ENCODE peak calls at places on chromosomes 13 and 19, in four cellular contexts. V is epithelial cell of esophagus, L is GM12865, E is ascending aorta. K is an unnamed sample.

GRCh38 chr19:38841787-38842438 is 7.9 kb downstream of the HNRNPL start:
- DNase-seq in V (no peak), L (no peak), E (no peak), K (no peak)

GRCh38 chr19:17337675-17338439 is 504 bp downstream of the GTPBP3 start:
- DNase-seq in V (peak), L (peak), E (no peak), K (no peak)

GRCh38 chr13:113915786-113916329 is 52.0 kb upstream of the GAS6 start:
- DNase-seq in V (no peak), L (no peak), E (no peak), K (peak)

GRCh38 chr19:35267818-35268545 is 780 bp upstream of the USF2 start:
- DNase-seq in V (peak), L (peak), E (no peak), K (peak)

GRCh38 chr13:100855151-100855550 is 180.6 kb upstream of the TMTC4 start:
- DNase-seq in V (no peak), L (no peak), E (no peak), K (no peak)

GRCh38 chr19:5588441-5588840 is 20.7 kb upstream of the TINCR start:
- DNase-seq in V (no peak), L (no peak), E (no peak), K (no peak)

GRCh38 chr13:59658027-59658735 is 505.5 kb downstream of the DIAPH3 start:
- DNase-seq in V (no peak), L (no peak), E (no peak), K (no peak)

GRCh38 chr13:48874165-48874564 is 101.5 kb upstream of the FNDC3A start:
- DNase-seq in V (no peak), L (no peak), E (no peak), K (no peak)

GRCh38 chr13:39602277-39602613 is 748 bp downstream of the LHFPL6 start:
- DNase-seq in V (no peak), L (peak), E (no peak), K (no peak)

GRCh38 chr13:19587635-19588300 is 26.4 kb upstream of the TPTE2 start:
- DNase-seq in V (peak), L (peak), E (no peak), K (no peak)

GRCh38 chr13:21663197-21663596 is 7.7 kb upstream of the FGF9 start:
- DNase-seq in V (peak), L (no peak), E (no peak), K (no peak)

GRCh38 chr13:109611912-109612691 is 174.3 kb downstream of the IRS2 start:
- DNase-seq in V (peak), L (no peak), E (no peak), K (no peak)

GRCh38 chr13:110541526-110541920 is 20.0 kb downstream of the RAB20 start:
- DNase-seq in V (peak), L (no peak), E (no peak), K (no peak)

GRCh38 chr13:80313668-80314278 is 27.2 kb downstream of the SPRY2 start:
- DNase-seq in V (peak), L (no peak), E (no peak), K (no peak)

GRCh38 chr19:51002542-51003311 is 1.3 kb upstream of the KLK8 start:
- DNase-seq in V (peak), L (peak), E (no peak), K (no peak)

GRCh38 chr13:21675095-21676007 is 4.5 kb downstream of the FGF9 start:
- DNase-seq in V (peak), L (peak), E (no peak), K (no peak)

GRCh38 chr13:113836917-113837553 is 26.8 kb downstream of the GAS6 start:
- DNase-seq in V (peak), L (peak), E (no peak), K (no peak)

GRCh38 chr13:37657134-37657533 is 58.6 kb upstream of the POSTN start:
- DNase-seq in V (peak), L (no peak), E (no peak), K (no peak)

GRCh38 chr19:34539396-34539795 is 57.8 kb downstream of the WTIP start:
- DNase-seq in V (no peak), L (no peak), E (no peak), K (no peak)

GRCh38 chr19:30228113-30228725 is 144.0 kb upstream of the ZNF536 start:
- DNase-seq in V (no peak), L (peak), E (no peak), K (no peak)

GRCh38 chr19:49954933-49955332 is 6.0 kb downstream of the SIGLEC11 start:
- DNase-seq in V (no peak), L (no peak), E (no peak), K (no peak)
- H3K4me3 ChIP-seq in V (no peak), L (no peak), E (no peak), K (no peak)

GRCh38 chr19:31256601-31256990 is 92.6 kb downstream of the TSHZ3 start:
- DNase-seq in V (peak), L (no peak), E (no peak), K (no peak)
- H3K4me3 ChIP-seq in V (no peak), L (no peak), E (no peak), K (no peak)

DNA sequence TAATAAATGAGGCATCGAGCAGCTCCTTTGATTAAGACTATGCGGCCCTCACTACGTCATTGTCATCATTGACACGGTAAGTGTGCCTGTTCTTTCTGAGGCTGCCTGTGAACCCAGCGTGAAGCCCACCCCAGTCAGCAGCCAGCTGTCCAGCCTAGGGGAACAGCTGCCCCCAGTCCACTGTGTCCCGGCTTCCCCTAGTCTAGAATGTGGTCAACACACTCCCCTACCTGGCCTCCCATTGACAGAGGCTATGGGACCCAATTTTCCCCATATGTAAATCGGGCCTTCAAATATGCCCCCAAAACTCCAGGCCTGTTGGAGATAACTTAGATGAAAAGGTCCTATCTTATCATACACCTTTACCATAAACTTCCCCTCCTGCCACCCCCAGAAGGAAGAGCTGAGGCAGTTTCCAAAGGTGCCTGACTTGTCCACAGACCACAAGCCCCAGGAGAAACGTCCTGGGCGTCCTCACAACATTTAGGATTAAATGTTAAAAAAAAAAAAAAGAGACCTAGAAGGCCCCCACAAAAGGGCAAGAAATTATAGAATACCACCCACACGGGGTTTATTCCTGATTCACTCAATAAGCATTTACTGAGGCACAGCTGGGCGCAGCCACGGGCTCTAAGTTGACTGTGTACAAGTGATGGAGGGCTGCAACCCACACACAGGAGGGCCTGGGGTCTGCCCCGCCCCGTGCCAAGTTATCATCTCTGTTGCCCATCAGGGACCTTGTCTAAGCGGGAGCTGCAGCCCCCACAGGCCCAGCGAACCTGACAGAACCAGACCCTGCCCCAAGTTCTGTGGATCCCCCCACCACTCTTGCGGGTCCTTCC is 83.2 kb upstream of the TM9SF2 start:
- DNase-seq in V (no peak), L (no peak), E (no peak), K (no peak)
- H3K4me3 ChIP-seq in V (no peak), L (no peak), E (no peak), K (no peak)

GRCh38 chr13:74035881-74036280 is 98.3 kb downstream of the KLF12 start:
- DNase-seq in V (peak), L (no peak), E (no peak), K (no peak)
- H3K4me3 ChIP-seq in V (no peak), L (no peak), E (no peak), K (no peak)

GRCh38 chr13:26050568-26051230 is 1.1 kb downstream of the SHISA2 start:
- DNase-seq in V (peak), L (no peak), E (no peak), K (no peak)
- H3K4me3 ChIP-seq in V (no peak), L (no peak), E (peak), K (peak)

GRCh38 chr13:99656092-99656745 is 154.9 kb downstream of the TM9SF2 start:
- DNase-seq in V (peak), L (peak), E (no peak), K (no peak)

GRCh38 chr13:99659234-99659633 is 158.0 kb downstream of the TM9SF2 start:
- DNase-seq in V (no peak), L (peak), E (no peak), K (no peak)

GRCh38 chr13:99658266-99658991 is 157.2 kb downstream of the TM9SF2 start:
- DNase-seq in V (peak), L (peak), E (no peak), K (no peak)

GRCh38 chr13:99656843-99657506 is 155.7 kb downstream of the TM9SF2 start:
- DNase-seq in V (no peak), L (no peak), E (no peak), K (no peak)

GRCh38 chr13:99657848-99658265 is 156.6 kb downstream of the TM9SF2 start:
- DNase-seq in V (no peak), L (no peak), E (no peak), K (no peak)
- H3K4me3 ChIP-seq in V (peak), L (no peak), E (peak), K (peak)

DNA sequence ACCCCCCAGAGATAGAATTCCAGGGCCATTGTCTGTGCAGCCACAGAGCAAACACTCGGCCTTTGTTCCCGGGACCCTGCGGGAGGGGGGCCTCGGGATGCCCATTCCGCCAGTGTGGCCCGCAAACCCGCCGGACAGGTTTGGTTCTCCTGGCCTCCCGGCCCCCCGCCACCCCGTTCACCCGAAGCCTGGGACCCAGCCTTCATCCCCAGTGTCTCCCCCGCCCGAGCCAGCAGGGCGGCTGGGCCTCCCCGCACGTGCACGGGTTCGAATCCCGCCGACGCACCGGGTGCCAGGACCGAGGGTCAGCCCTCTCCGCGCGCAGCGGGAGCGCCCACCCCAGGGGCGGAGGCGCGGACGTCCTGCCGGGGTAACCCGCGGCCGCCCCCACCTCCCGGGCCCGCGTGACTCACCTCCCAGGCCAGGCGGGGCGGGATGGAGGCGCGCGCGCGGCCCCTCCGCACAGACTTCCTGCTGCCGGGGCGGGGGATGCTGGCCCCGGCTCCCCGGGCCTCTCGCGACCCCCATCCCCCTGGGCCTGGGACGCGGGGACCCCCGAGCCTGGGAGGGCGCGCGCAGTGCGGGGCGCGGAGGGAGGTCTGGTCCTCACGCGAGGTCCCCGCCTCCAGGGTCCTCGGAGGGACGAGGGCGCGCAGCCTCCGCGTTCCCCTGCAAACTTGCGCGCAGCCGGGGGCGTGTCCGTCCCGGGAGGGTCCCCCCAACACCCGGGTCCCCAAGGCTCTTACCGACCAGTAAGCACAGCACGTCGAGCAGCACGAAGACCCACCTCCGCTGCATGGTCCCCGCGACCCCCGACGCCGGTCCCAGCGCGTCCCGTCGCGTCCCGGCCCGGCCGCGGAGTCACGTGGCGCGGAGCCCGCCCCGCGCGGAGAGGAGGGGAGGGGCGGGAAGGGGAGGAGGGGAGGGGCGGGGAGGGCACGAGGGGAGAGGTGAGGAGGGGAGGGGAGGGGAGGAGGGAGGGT is at the start of gene PLPP2:
- DNase-seq in V (peak), L (no peak), E (no peak), K (no peak)
- H3K4me3 ChIP-seq in V (peak), L (no peak), E (peak), K (peak)

K was measured in coronary artery.